ENCODE peak calls at places on chromosomes 12 and 14, in eight cellular contexts. V, I, F, G, J, E, H and N are unnamed samples.
A peak's percentile ranks its signal among the peaks of the same experiment; 100 is the strongest.

GRCh38 chr14:95681153-95681552 is 5.1 kb upstream of the TCL1B start:
- DNase-seq in G (no peak), E (no peak), I (no peak), J (no peak), H (no peak), V (no peak), F (no peak), N (no peak)

GRCh38 chr14:51844482-51844881 is 15.9 kb upstream of the GNG2 start:
- DNase-seq in E (peak; percentile 78), J (peak; percentile 39), G (no peak), H (no peak), V (no peak), I (no peak), F (no peak), N (no peak)

GRCh38 chr12:64566122-64566521 is 44.2 kb upstream of the RASSF3 start:
- DNase-seq in G (no peak), V (no peak), H (no peak), F (peak; percentile 9), J (no peak), I (no peak), E (no peak), N (no peak)

GRCh38 chr12:52975820-52976573 is 27.1 kb downstream of the KRT18 start:
- DNase-seq in E (no peak), H (peak; percentile 31), I (no peak), F (no peak), V (no peak), J (no peak), G (peak; percentile 37), N (no peak)

GRCh38 chr12:110640275-110641025 is 26.5 kb downstream of the TCTN1 start:
- DNase-seq in E (no peak), F (no peak), H (peak; percentile 69), J (no peak), V (no peak), G (peak; percentile 66), I (no peak), N (no peak)

GRCh38 chr12:109768901-109769670 is 55.5 kb downstream of the FAM222A start:
- DNase-seq in J (no peak), V (no peak), H (no peak), E (no peak), F (no peak), G (no peak), I (no peak), N (peak; percentile 92)

GRCh38 chr12:128387811-128388422 is 120.9 kb downstream of the TMEM132C start:
- DNase-seq in F (no peak), H (peak; percentile 34), I (no peak), E (no peak), G (peak; percentile 33), V (peak; percentile 75), J (peak; percentile 46), N (no peak)

GRCh38 chr14:95536036-95536577 is 1.3 kb downstream of the GLRX5 start:
- DNase-seq in I (no peak), F (no peak), E (no peak), H (no peak), G (no peak), V (no peak), J (no peak), N (no peak)

GRCh38 chr12:55688716-55689655 is 18.7 kb downstream of the ITGA7 start:
- DNase-seq in J (no peak), H (no peak), E (no peak), V (no peak), G (no peak), F (no peak), I (no peak), N (peak; percentile 75)

GRCh38 chr14:104201063-104201462 is 62.7 kb downstream of the KIF26A start:
- DNase-seq in J (no peak), I (no peak), E (no peak), G (no peak), H (no peak), F (no peak), V (no peak), N (no peak)

GRCh38 chr12:54041097-54041690 is 8.3 kb downstream of the HOXC5 start:
- DNase-seq in G (no peak), V (no peak), E (no peak), H (no peak), J (no peak), F (no peak), I (no peak), N (no peak)

GRCh38 chr14:24426912-24427536 is 2.4 kb downstream of the CBLN3 start:
- DNase-seq in F (no peak), I (no peak), H (no peak), J (no peak), E (no peak), V (peak; percentile 44), G (no peak), N (no peak)
- TF ChIP-seq CTCF in F (no peak), I (no peak), H (no peak), J (no peak), E (no peak), V (no peak), G (no peak), N (no peak)

DNA sequence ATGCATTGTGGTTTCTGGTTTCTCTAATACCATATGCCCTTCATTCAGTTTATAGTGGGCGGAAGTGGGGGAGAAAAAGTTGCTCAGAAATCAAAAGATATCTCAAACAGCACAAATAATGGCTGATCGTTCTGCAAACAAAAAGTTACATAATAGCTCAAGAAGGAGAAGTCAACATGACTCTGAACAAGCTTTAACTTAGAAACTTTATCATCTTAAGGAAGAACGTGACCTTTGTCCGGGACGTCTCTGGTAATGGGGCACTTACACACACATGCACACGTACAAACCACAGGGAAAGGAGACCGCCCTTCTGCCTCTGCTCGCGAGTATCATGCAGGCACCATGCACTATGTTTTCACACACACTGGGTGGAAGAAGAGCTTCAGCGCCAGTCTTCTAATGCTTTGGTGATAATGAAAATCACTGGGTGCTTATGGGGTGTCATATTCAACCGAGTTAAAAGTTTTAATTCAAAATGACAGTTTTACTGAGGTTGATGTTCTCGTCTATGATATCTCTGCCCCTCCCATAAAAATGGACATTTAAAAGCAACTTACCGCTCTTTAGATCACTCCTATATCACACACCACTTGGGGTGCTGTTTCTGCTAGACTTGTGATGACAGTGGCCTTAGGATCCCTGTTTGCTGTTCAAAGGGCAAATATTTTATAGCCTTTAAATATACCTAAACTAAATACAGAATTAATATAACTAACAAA is 4.7 kb downstream of the FOS start:
- DNase-seq in F (no peak), J (no peak), I (peak; percentile 51), H (no peak), E (no peak), V (no peak), G (no peak), N (no peak)
- TF ChIP-seq CTCF in F (no peak), J (no peak), I (peak; percentile 31), H (no peak), E (peak; percentile 4), V (no peak), G (no peak), N (peak; percentile 40)

DNA sequence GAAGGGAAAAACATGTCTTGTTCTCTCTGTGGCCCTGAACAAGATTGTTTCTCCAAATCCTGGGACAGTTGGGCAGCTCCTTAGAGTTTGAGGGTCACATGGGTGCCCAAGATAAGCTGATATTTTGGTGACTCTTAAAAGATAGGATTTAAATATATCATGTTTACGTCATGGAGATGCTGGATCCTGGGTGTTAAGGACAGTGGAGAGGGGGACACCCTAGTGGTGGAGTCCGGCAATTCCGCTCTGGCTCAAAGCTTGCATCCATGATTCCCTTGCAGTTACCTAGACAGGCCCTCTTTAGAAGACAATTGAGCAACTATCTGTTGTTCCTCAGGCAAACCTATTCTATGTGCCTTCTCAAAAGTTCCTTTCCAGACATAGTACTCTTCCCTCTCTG is 101.8 kb downstream of the CMKLR1 start:
- DNase-seq in V (no peak), J (no peak), H (no peak), E (no peak), G (no peak), F (no peak), I (no peak), N (no peak)
- TF ChIP-seq CTCF in V (no peak), J (no peak), H (no peak), E (peak; percentile 16), G (no peak), F (peak; percentile 19), I (no peak), N (peak; percentile 29)

GRCh38 chr12:74449872-74450271 is 87.8 kb upstream of the ATXN7L3B start:
- DNase-seq in E (no peak), G (no peak), I (no peak), J (no peak), H (no peak), V (no peak), F (peak; percentile 34), N (no peak)
- TF ChIP-seq CTCF in E (no peak), G (no peak), I (no peak), J (no peak), H (no peak), V (no peak), F (no peak), N (no peak)

DNA sequence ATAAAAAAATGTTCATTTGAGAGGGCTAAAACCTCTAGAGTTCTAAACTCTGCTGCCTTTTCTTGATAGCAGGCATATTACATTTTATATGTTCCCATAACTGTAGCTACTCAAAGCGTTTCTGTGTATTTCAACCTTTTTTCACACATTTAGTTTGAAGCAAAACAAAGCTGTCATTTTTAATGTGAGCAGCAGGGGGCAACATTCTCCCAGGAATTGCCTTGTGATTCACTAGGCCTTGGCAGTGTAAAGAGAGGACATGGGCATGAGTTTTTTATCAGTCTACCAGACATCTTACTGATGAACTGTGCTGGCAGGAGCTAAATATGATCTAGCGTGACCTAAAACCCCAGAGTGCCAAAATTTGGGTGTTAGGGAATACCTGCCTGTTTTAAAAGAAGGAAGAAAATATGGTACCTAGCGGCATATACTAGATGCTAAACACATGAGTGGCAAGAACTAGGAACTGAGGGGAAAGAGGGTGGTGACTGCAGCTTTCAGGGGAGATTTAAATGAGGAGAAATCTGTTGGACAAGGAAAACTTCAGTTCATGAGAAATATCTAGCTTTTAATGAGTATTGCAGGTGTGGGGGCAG is 65.3 kb downstream of the IFT43 start:
- DNase-seq in H (no peak), I (peak; percentile 28), J (peak; percentile 57), E (peak; percentile 21), G (no peak), F (peak; percentile 32), V (no peak), N (no peak)
- TF ChIP-seq CTCF in H (peak; percentile 80), I (peak; percentile 95), J (peak; percentile 76), E (peak; percentile 53), G (peak; percentile 75), F (peak; percentile 76), V (peak; percentile 49), N (peak; percentile 96)

DNA sequence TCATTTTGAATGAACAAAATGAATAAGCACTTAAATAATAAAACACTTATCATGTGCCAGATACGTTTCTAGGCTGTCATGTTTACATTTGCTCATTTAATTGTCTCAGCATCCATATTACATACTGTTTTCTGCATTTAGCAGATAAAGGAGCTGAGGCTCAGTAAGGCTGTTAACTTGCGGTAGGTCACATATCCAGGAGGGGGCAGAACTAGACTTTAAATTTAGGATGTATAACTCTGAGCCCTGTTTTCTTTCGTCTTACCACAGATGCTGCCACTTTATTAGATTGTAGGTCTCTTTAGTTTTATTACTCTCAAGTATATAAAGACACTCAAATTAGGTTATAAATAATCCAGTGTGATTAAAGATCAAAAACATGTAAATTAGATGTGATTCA is 17.7 kb downstream of the IRAK4 start:
- DNase-seq in V (no peak), I (no peak), F (no peak), G (no peak), E (no peak), H (no peak), J (peak; percentile 21), N (no peak)
- TF ChIP-seq CTCF in V (no peak), I (peak; percentile 56), F (peak; percentile 48), G (peak; percentile 31), E (peak; percentile 35), H (peak; percentile 25), J (peak; percentile 45), N (peak; percentile 78)

GRCh38 chr12:131713349-131713748 is 2.5 kb downstream of the SFSWAP start:
- DNase-seq in I (no peak), V (no peak), F (no peak), J (no peak), E (no peak), H (no peak), G (no peak), N (no peak)
- TF ChIP-seq CTCF in I (no peak), V (no peak), F (no peak), J (no peak), E (no peak), H (no peak), G (no peak), N (peak; percentile 19)